ENCODE peak calls at places on chromosomes 16 and 17, in eight cellular contexts. R is transverse colon; T is right lobe of liver; K is right cardiac atrium; J is endodermal cell; V is effector memory CD4-positive, alpha-beta T cell; A is lower lobe of right lung; F is gastrocnemius medialis. O is an unnamed sample.

GRCh38 chr16:72001180-72001890 is 1.1 kb upstream of the PKD1L3 start:
- DNase-seq in R (no peak), J (no peak), F (no peak), A (no peak), T (no peak), V (no peak), K (no peak), O (no peak)

GRCh38 chr17:65332375-65332774 is 195.2 kb downstream of the RGS9 start:
- DNase-seq in J (no peak), T (no peak), V (no peak), K (no peak), A (no peak), F (no peak), R (no peak), O (no peak)

GRCh38 chr16:84899414-84899813 is 79.6 kb downstream of the CRISPLD2 start:
- DNase-seq in T (no peak), J (no peak), R (no peak), V (no peak), A (no peak), F (no peak), K (peak; percentile 30), O (no peak)

GRCh38 chr16:252366-253337 is 18.0 kb downstream of the FAM234A start:
- DNase-seq in V (no peak), K (peak; percentile 61), T (no peak), R (peak; percentile 72), J (no peak), A (no peak), F (no peak), O (no peak)

GRCh38 chr17:55584055-55584685 is 72.9 kb upstream of the SMIM36 start:
- DNase-seq in V (no peak), R (no peak), F (no peak), K (no peak), A (no peak), T (peak; percentile 51), J (no peak), O (no peak)

GRCh38 chr17:38981640-38982039 is 14.4 kb upstream of the FBXO47 start:
- DNase-seq in T (no peak), J (peak; percentile 21), R (no peak), K (no peak), F (no peak), V (no peak), A (no peak), O (no peak)

GRCh38 chr17:60065867-60066266 is 12.9 kb downstream of the HEATR6 start:
- DNase-seq in J (no peak), K (no peak), T (no peak), F (no peak), V (no peak), A (no peak), R (no peak), O (no peak)

GRCh38 chr16:17476414-17477259 is 5.9 kb upstream of the XYLT1 start:
- DNase-seq in A (no peak), F (no peak), V (no peak), K (no peak), J (peak; percentile 92), R (peak; percentile 65), T (no peak), O (no peak)

GRCh38 chr17:77319211-77320031 is 178.7 kb downstream of the SEC14L1 start:
- DNase-seq in F (peak; percentile 95), T (peak; percentile 70), A (peak; percentile 91), R (peak; percentile 94), J (peak; percentile 86), K (peak; percentile 89), V (peak; percentile 51), O (peak; percentile 85)

GRCh38 chr17:35566955-35567354 is 6.3 kb upstream of the SLFN14 start:
- DNase-seq in V (no peak), K (no peak), T (no peak), F (no peak), A (no peak), J (no peak), R (no peak), O (no peak)

GRCh38 chr17:76271669-76272540 is 6.8 kb downstream of the UBALD2 start:
- DNase-seq in V (peak; percentile 55), J (peak; percentile 87), R (peak; percentile 71), A (peak; percentile 55), T (peak; percentile 50), F (no peak), K (peak; percentile 63), O (no peak)

GRCh38 chr16:17538942-17539341 is 68.2 kb upstream of the XYLT1 start:
- DNase-seq in T (no peak), F (no peak), K (no peak), V (no peak), R (no peak), A (no peak), J (no peak), O (no peak)

GRCh38 chr17:15914400-15915165 is 30.3 kb upstream of the ADORA2B start:
- DNase-seq in R (no peak), V (no peak), J (no peak), F (no peak), A (no peak), T (no peak), K (no peak), O (no peak)

GRCh38 chr17:38563362-38564253 is 42.1 kb downstream of the SRCIN1 start:
- DNase-seq in A (no peak), R (no peak), F (no peak), V (no peak), K (no peak), J (peak; percentile 91), T (no peak), O (no peak)

GRCh38 chr17:75155191-75155601 is 884 bp upstream of the JPT1 start:
- DNase-seq in A (no peak), T (no peak), F (peak; percentile 45), R (no peak), V (no peak), J (peak; percentile 65), K (no peak), O (peak; percentile 80)

GRCh38 chr17:67312265-67312664 is 54.1 kb downstream of the PSMD12 start:
- DNase-seq in A (no peak), F (no peak), V (no peak), J (no peak), R (no peak), T (no peak), K (no peak), O (no peak)

GRCh38 chr16:17724242-17724898 is 253.6 kb upstream of the XYLT1 start:
- DNase-seq in J (no peak), T (no peak), F (no peak), V (no peak), K (no peak), A (no peak), R (no peak), O (no peak)

DNA sequence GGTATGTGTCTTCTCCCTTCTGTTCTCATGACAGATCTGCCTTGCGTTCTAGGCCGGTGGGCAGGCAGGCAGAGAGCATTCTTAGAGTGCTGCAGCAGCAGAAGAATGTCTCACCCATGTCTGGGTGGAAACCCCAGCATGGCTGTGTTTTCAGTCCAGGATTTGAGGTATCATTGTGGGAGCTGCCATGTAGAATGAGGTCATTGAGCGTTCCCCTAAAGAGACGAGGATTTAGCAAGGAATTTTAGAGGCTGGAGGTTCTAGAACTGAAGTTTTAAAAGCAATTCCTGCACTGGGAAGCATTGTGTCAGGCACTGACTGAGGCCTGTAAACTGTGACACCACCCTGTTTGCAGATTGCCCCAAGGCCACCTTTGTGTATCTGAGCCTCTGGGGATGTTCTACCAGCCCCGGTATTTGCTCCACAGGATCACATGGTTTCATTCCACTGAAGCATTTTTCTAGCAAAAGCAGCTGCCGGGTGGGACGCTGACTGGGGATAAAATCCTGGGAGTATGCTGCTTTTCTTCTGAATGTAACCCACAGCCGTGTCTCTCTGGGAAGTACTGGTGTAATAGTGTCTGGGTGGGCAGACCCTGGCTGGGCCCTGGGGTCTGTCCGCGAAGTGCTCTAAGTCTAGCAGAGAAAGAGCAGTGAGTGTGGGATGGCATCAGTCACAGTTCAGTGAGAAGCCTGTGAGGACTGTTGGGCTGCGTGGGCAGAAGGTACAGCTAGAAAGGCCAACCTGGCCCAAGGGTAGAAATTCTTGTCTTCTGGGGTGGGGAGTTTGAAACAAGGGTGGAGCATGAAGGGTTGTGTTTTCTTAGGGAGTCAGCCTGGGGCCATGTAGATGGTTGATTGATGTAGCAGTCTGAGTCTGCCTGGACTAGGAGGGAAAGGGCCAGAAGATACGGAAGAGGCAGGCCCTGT is 30.2 kb downstream of the PLCD3 start:
- DNase-seq in J (no peak), V (no peak), T (no peak), A (no peak), K (peak; percentile 24), R (no peak), F (no peak), O (no peak)
- H3K4me1 ChIP-seq in J (no peaks in the 10 kb centered on the region), V (no peaks in the 10 kb centered on the region), T (no peaks in the 10 kb centered on the region), A (peaks cover 10% of the 10 kb centered on the region), K (peaks cover 6% of the 10 kb centered on the region), R (peaks cover 5% of the 10 kb centered on the region), F (peaks cover 55% of the 10 kb centered on the region), O (no peaks in the 10 kb centered on the region)

DNA sequence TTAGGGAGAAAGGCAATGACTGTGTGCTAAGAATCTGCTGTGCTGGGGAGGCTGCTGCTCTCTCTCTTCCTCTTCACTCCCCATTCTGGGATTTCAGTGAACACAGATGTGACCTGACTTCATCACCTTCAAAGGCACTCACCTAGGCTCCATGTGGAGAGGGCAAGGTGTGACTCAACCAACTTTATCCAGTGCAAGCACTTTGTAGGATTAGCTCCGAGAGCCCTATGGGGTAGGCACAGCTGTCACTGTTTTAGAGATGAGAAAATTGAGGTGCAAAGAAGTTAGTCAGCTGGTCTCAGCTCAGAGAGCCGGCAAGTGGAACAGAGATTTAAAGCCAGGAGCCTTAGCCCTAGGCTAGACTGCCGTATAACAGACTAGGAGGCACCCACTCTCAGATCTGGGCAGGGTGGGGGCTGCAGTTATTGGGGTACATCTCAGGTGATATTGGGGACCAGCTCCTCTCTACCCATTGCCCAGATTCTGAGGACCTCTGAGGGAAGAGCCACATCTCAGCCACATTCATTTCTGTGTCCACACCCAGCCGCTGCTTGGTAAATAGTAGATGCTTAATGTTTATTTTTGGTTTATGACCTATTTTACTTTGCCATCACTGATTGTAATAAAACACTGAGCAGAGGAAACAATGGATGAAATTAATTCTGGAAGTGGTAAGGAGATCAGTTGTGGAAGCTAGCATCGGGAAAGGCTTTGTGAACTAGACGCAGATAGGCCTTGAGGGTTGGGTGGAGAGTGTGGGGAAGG is 138.8 kb downstream of the CCDC182 start:
- DNase-seq in R (no peak), V (no peak), F (peak; percentile 13), J (no peak), A (no peak), T (no peak), K (no peak), O (no peak)
- H3K4me3 ChIP-seq in R (no peak overlapping the region), V (peak overlapping the region; percentile 12), F (no peak overlapping the region), J (no peak overlapping the region), A (no peak overlapping the region), T (no peak overlapping the region), K (no peak overlapping the region), O (no peak overlapping the region)

GRCh38 chr17:50682938-50683337 is 24.8 kb downstream of the ANKRD40 start:
- DNase-seq in K (no peak), A (no peak), T (no peak), F (no peak), V (no peak), J (no peak), R (no peak), O (no peak)
- H3K4me1 ChIP-seq in K (peaks cover 5% of the 10 kb centered on the region), A (peaks cover 14% of the 10 kb centered on the region), T (peaks cover 11% of the 10 kb centered on the region), F (peaks cover 11% of the 10 kb centered on the region), V (no peaks in the 10 kb centered on the region), J (peaks cover 8% of the 10 kb centered on the region), R (peaks cover 51% of the 10 kb centered on the region), O (peaks cover 5% of the 10 kb centered on the region)

GRCh38 chr17:62125307-62125706 is 60.2 kb upstream of the MED13 start:
- DNase-seq in F (no peak), K (no peak), R (no peak), J (no peak), T (no peak), A (no peak), V (no peak), O (no peak)

GRCh38 chr17:62130739-62131138 is 65.7 kb upstream of the MED13 start:
- DNase-seq in A (no peak), R (no peak), F (no peak), V (no peak), J (no peak), K (no peak), T (no peak), O (no peak)

GRCh38 chr17:62126292-62126691 is 61.2 kb upstream of the MED13 start:
- DNase-seq in J (no peak), A (no peak), F (no peak), K (no peak), T (no peak), V (no peak), R (no peak), O (no peak)
- H3K4me3 ChIP-seq in J (no peak overlapping the region), A (no peak overlapping the region), F (no peak overlapping the region), K (no peak overlapping the region), T (no peak overlapping the region), V (no peak overlapping the region), R (no peak overlapping the region), O (no peak overlapping the region)

O was measured in HAP-1.